ENCODE peak calls at places on chromosomes 5 and 9, in eight cellular contexts. F, K, X, A, N, Z, Y and E are unnamed samples.

GRCh38 chr5:39599721-39600431 is 175.1 kb upstream of the DAB2 start:
- DNase-seq in F (peak; percentile 24), K (no peak), X (peak; percentile 83), A (peak; percentile 42), N (peak; percentile 82), Z (peak; percentile 24), Y (no peak), E (peak; percentile 86)

GRCh38 chr9:134049236-134049635 is 18.6 kb downstream of the BRD3 start:
- DNase-seq in F (no peak), K (no peak), X (no peak), A (no peak), N (no peak), Z (no peak), Y (peak; percentile 73), E (no peak)

GRCh38 chr9:125525846-125526619 is 181.0 kb downstream of the MAPKAP1 start:
- DNase-seq in F (no peak), K (no peak), X (peak; percentile 86), A (no peak), N (peak; percentile 77), Z (no peak), Y (peak; percentile 72), E (no peak)

GRCh38 chr5:179901915-179902762 is 5.6 kb downstream of the TBC1D9B start:
- DNase-seq in F (no peak), K (no peak), X (no peak), A (no peak), N (no peak), Z (no peak), Y (no peak), E (no peak)

GRCh38 chr9:135338546-135338945 is 141.0 kb upstream of the PPP1R26 start:
- DNase-seq in F (no peak), K (no peak), X (no peak), A (no peak), N (no peak), Z (no peak), Y (no peak), E (no peak)

GRCh38 chr5:167355370-167355769 is 936.1 kb upstream of the WWC1 start:
- DNase-seq in F (peak; percentile 28), K (no peak), X (no peak), A (no peak), N (no peak), Z (no peak), Y (no peak), E (no peak)

GRCh38 chr9:121837113-121838010 is 185.9 kb downstream of the DAB2IP start:
- DNase-seq in F (no peak), K (no peak), X (peak; percentile 40), A (no peak), N (no peak), Z (no peak), Y (no peak), E (no peak)

GRCh38 chr5:81778642-81779041 is 27.7 kb upstream of the SSBP2 start:
- DNase-seq in F (no peak), K (no peak), X (peak; percentile 43), A (no peak), N (peak; percentile 33), Z (no peak), Y (no peak), E (no peak)

GRCh38 chr5:72325566-72326297 is 5.6 kb downstream of the PTCD2 start:
- DNase-seq in F (no peak), K (no peak), X (peak; percentile 67), A (peak; percentile 8), N (peak; percentile 54), Z (no peak), Y (no peak), E (no peak)

GRCh38 chr5:67636091-67636490 is 439.5 kb upstream of the CD180 start:
- DNase-seq in F (no peak), K (no peak), X (peak; percentile 47), A (no peak), N (no peak), Z (no peak), Y (peak; percentile 27), E (no peak)

GRCh38 chr9:111783857-111784256 is 10.9 kb downstream of the SHOC1 start:
- DNase-seq in F (no peak), K (no peak), X (no peak), A (no peak), N (no peak), Z (no peak), Y (no peak), E (no peak)

GRCh38 chr9:110875275-110875674 is 163.0 kb downstream of the LPAR1 start:
- DNase-seq in F (peak; percentile 87), K (no peak), X (no peak), A (no peak), N (no peak), Z (no peak), Y (peak; percentile 43), E (no peak)

GRCh38 chr5:96517294-96517693 is 84.2 kb upstream of the PCSK1 start:
- DNase-seq in F (no peak), K (no peak), X (peak; percentile 49), A (no peak), N (no peak), Z (no peak), Y (no peak), E (peak; percentile 4)

GRCh38 chr5:180212363-180213255 is 3.6 kb upstream of the RASGEF1C start:
- DNase-seq in F (no peak), K (no peak), X (no peak), A (no peak), N (peak; percentile 58), Z (no peak), Y (no peak), E (no peak)

GRCh38 chr5:137215780-137216179 is 283.3 kb downstream of the SPOCK1 start:
- DNase-seq in F (no peak), K (no peak), X (no peak), A (no peak), N (no peak), Z (no peak), Y (no peak), E (no peak)

GRCh38 chr5:32642276-32643002 is 57.1 kb downstream of the SUB1 start:
- DNase-seq in F (no peak), K (no peak), X (peak; percentile 73), A (peak; percentile 27), N (no peak), Z (no peak), Y (no peak), E (peak; percentile 9)

GRCh38 chr9:35996358-35996970 is 38.5 kb upstream of the OR2S2 start:
- DNase-seq in F (peak; percentile 54), K (no peak), X (peak; percentile 67), A (no peak), N (peak; percentile 32), Z (no peak), Y (peak; percentile 47), E (peak; percentile 47)

GRCh38 chr5:115766608-115767007 is 49.9 kb downstream of the CDO1 start:
- DNase-seq in F (no peak), K (no peak), X (no peak), A (no peak), N (no peak), Z (no peak), Y (no peak), E (no peak)

GRCh38 chr5:9105851-9106250 is 440.0 kb downstream of the SEMA5A start:
- DNase-seq in F (no peak), K (no peak), X (peak; percentile 58), A (no peak), N (no peak), Z (no peak), Y (no peak), E (peak; percentile 64)

GRCh38 chr5:57221049-57221568 is 47.2 kb downstream of the GPBP1 start:
- DNase-seq in F (peak; percentile 73), K (no peak), X (peak; percentile 84), A (peak; percentile 37), N (peak; percentile 26), Z (peak; percentile 35), Y (no peak), E (peak; percentile 34)

GRCh38 chr5:136246632-136247031 is 53.7 kb upstream of the SMIM32 start:
- DNase-seq in F (no peak), K (no peak), X (no peak), A (no peak), N (no peak), Z (no peak), Y (no peak), E (no peak)

DNA sequence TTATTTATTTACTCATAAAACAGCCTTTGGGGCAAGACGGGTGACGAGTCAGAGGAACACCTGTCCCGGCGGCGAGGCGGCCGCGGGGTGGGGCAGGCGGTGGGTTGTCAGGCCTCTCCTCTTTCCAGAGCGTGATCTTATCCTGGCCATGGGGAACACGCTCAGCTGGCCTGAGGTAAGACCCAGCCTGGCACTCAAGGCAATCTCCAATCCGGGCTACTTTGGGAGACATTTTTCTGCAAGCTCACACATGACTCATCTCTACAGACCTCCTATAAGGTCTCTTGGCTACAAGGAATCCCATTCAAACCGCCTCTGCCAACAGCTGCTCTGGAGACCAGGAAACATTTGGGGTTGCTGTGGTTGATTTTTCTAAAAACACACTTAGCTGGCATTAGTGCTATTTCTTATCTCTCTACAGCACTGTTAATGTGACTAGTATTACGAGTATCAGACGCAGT is 6.2 kb downstream of the RAPGEF1 start:
- DNase-seq in F (peak; percentile 44), K (peak; percentile 36), X (peak; percentile 94), A (peak; percentile 98), N (peak; percentile 76), Z (no peak), Y (no peak), E (peak; percentile 94)
- H3K4me3 ChIP-seq in F (no peak overlapping the region), K (peak overlapping the region; percentile 9), X (peak overlapping the region; percentile 24), A (no peak overlapping the region), N (no peak overlapping the region), Z (no peak overlapping the region), Y (no peak overlapping the region), E (peak overlapping the region; percentile 9)

GRCh38 chr5:2759091-2759490 is 7.6 kb upstream of the IRX2 start:
- DNase-seq in F (no peak), K (no peak), X (no peak), A (no peak), N (no peak), Z (no peak), Y (no peak), E (no peak)
- H3K4me3 ChIP-seq in F (no peak overlapping the region), K (no peak overlapping the region), X (no peak overlapping the region), A (no peak overlapping the region), N (no peak overlapping the region), Z (no peak overlapping the region), Y (no peak overlapping the region), E (no peak overlapping the region)

GRCh38 chr5:42912184-42912766 is 100.6 kb upstream of the SELENOP start:
- DNase-seq in F (peak; percentile 16), K (peak; percentile 27), X (peak; percentile 70), A (peak; percentile 32), N (peak; percentile 43), Z (peak; percentile 51), Y (no peak), E (peak; percentile 51)

GRCh38 chr5:42908509-42909488 is 97.1 kb upstream of the SELENOP start:
- DNase-seq in F (peak; percentile 96), K (peak; percentile 87), X (peak; percentile 97), A (peak; percentile 71), N (peak; percentile 77), Z (peak; percentile 76), Y (peak; percentile 87), E (peak; percentile 85)

DNA sequence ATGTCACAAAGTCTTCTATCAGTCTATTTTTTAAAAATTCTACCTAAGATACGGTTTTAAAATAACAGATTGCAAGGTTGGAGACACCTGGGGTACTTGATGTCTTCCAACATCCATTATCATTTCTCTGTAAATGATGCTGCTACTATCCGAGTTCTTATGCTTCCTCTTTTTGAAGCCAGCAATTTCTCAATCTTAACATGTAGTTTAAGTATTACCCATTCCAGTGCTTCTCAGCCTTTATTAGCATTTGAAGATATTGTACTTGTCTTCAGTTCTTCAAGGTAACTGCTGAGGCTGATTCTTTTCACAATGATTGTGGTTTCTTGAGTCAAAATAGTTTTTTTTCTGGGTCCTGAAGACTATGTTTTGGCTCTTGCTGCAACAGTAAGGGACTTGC is 96.4 kb upstream of the SELENOP start:
- DNase-seq in F (no peak), K (no peak), X (no peak), A (no peak), N (no peak), Z (no peak), Y (no peak), E (no peak)
- H3K4me3 ChIP-seq in F (peak overlapping the region; percentile 52), K (peak overlapping the region; percentile 52), X (peak overlapping the region; percentile 85), A (no peak overlapping the region), N (peak overlapping the region; percentile 45), Z (no peak overlapping the region), Y (peak overlapping the region; percentile 38), E (no peak overlapping the region)

GRCh38 chr5:149125386-149125891 is 15.9 kb upstream of the ABLIM3 start:
- DNase-seq in F (peak; percentile 81), K (no peak), X (no peak), A (peak; percentile 77), N (no peak), Z (no peak), Y (no peak), E (no peak)
- H3K4me3 ChIP-seq in F (no peak overlapping the region), K (no peak overlapping the region), X (no peak overlapping the region), A (peak overlapping the region; percentile 36), N (no peak overlapping the region), Z (peak overlapping the region; percentile 23), Y (no peak overlapping the region), E (no peak overlapping the region)